ENCODE peak calls at places on chromosome 5, in six cellular contexts. G is HepG2, A is H1, E is GM12878, T is GM12891, B is K562. W is an unnamed sample.

GRCh38 chr5:156000115-156000514 is 326.8 kb upstream of the SGCD start:
- DNase-seq in T (no peak), B (no peak), G (no peak), E (no peak), A (no peak), W (no peak)

GRCh38 chr5:31921852-31922305 is 252.2 kb downstream of the GOLPH3 start:
- DNase-seq in T (no peak), A (no peak), B (no peak), G (no peak), E (no peak), W (no peak)

GRCh38 chr5:55993013-55993412 is 1.8 kb downstream of the IL6ST start:
- DNase-seq in E (no peak), T (no peak), B (no peak), G (no peak), A (no peak), W (no peak)

GRCh38 chr5:96326902-96327301 is 106.1 kb downstream of the PCSK1 start:
- DNase-seq in B (no peak), T (no peak), E (no peak), A (no peak), G (no peak), W (no peak)

GRCh38 chr5:178222292-178222691 is 10.3 kb downstream of the PHYKPL start:
- DNase-seq in G (no peak), E (no peak), T (no peak), B (no peak), A (no peak), W (no peak)

GRCh38 chr5:174311531-174312269 is 266.2 kb downstream of the NSG2 start:
- DNase-seq in E (no peak), A (peak), B (peak), G (peak), T (peak), W (peak)

GRCh38 chr5:130549884-130550552 is 615.0 kb downstream of the HINT1 start:
- DNase-seq in E (no peak), B (no peak), G (peak), A (no peak), T (no peak), W (no peak)

GRCh38 chr5:126854526-126855110 is 77.7 kb downstream of the LMNB1 start:
- DNase-seq in E (no peak), G (no peak), T (no peak), B (no peak), A (peak), W (no peak)

GRCh38 chr5:68505917-68506860 is 290.6 kb downstream of the PIK3R1 start:
- DNase-seq in E (no peak), B (peak), G (peak), T (no peak), A (no peak), W (no peak)

GRCh38 chr5:131628990-131629389 is 6.0 kb downstream of the RAPGEF6 start:
- DNase-seq in B (no peak), G (no peak), T (no peak), A (no peak), E (no peak), W (no peak)

GRCh38 chr5:83306572-83307241 is 164.8 kb upstream of the VCAN start:
- DNase-seq in E (peak), B (no peak), A (no peak), G (no peak), T (peak), W (peak)

GRCh38 chr5:85906460-85906859 is 711.3 kb upstream of the COX7C start:
- DNase-seq in A (no peak), E (no peak), G (no peak), T (no peak), B (no peak), W (no peak)

GRCh38 chr5:154092356-154092755 is 53.6 kb downstream of the MFAP3 start:
- DNase-seq in E (no peak), G (no peak), B (no peak), A (no peak), T (no peak), W (no peak)

DNA sequence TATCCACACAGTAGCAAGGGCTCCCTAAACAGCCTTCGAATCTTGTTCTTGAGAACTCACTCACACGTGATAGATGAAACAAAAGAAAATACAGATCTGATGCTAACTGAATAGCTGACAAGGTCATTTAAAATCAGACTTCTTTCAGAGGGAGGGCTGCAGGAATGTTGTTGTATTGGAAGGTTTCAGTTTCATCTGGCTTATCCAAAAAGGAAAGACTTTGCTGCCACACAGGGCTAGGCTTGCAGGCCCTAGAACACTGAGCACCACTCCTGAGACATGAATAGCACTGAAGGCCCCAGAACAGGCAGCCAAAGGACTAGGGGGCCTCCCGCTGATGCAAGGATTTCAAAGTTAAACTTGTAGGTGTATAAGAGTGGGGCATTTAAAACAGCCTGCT is 3.1 kb downstream of the CD180 start:
- DNase-seq in G (no peak), A (no peak), T (no peak), E (no peak), B (no peak), W (no peak)
- TF ChIP-seq TAF1 in G (no peak), A (no peak), T (no peak), E (no peak), B (no peak), W (no peak)

GRCh38 chr5:52773342-52773741 is 14.4 kb upstream of the ITGA1 start:
- DNase-seq in E (no peak), A (no peak), T (no peak), B (no peak), G (no peak), W (no peak)

GRCh38 chr5:52776116-52776515 is 11.6 kb upstream of the ITGA1 start:
- DNase-seq in T (no peak), B (no peak), A (no peak), G (no peak), E (no peak), W (no peak)

GRCh38 chr5:52771343-52772039 is 16.2 kb upstream of the ITGA1 start:
- DNase-seq in E (no peak), B (no peak), G (no peak), T (no peak), A (no peak), W (no peak)

GRCh38 chr5:52772668-52773067 is 15.0 kb upstream of the ITGA1 start:
- DNase-seq in G (no peak), B (no peak), E (no peak), A (no peak), T (no peak), W (no peak)

GRCh38 chr5:52774005-52774410 is 13.7 kb upstream of the ITGA1 start:
- DNase-seq in A (no peak), G (no peak), E (no peak), B (no peak), T (no peak), W (no peak)
- TF ChIP-seq POLR2A in A (no peak), G (no peak), E (no peak), B (no peak), T (no peak), W (no peak)

GRCh38 chr5:151026088-151026487 is 5.7 kb downstream of the GPX3 start:
- DNase-seq in B (no peak), A (no peak), T (no peak), G (no peak), E (no peak), W (no peak)
- TF ChIP-seq POLR2AphosphoS5 in B (no peak), A (no peak), T (no peak), G (no peak), E (no peak), W (no peak)

DNA sequence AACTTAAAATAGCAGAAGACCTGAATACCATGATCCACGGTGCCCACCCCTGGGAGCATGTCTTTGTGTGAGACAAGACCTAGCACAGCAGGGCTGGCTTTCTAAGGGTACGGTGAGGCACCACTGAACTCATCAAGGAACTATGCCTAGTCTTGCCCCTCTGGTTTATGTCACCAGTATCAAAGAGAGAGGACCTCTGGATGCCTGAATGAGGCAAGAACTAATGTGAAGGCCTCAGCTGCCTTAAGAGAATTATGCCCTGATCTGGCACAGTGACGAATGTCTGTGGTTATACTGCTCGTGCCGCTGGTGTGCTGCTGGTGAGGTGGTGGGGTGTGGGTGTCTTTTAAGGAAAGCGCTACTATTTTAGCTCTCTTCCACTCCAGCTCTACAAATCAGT is 23.0 kb downstream of the NREP start:
- DNase-seq in G (no peak), T (no peak), B (no peak), A (no peak), E (no peak), W (no peak)
- TF ChIP-seq TAF1 in G (no peak), T (no peak), B (no peak), A (no peak), E (no peak), W (no peak)

DNA sequence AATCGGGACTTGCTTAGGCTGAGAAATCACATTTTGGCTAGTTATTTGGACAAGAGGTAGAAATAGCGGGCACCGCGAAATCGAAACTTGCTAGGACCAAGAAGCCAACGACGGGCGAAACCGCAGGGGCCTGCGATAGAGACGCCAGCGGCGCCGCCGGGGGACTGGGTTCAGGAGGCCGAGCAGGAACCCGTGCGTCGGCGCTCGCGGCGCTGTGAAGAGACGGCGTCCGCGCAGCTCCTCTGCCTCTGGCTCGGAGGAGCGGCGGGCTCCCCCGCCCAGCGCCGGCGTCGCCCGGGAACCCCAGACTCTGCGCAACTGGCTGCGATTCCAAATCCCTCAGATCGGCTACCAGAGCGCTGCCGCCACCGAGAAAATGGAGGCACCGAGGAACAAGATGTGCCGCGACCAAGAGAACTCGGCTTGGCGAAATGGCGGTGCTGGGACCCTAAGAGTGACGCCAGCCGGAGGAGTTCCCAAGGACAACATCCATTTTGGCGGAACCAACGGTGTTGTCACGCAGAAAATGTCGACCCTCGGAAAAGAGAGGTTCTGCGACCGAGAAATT is 26.2 kb upstream of the ANXA2R start:
- DNase-seq in A (peak), G (peak), B (peak), T (peak), E (peak), W (peak)
- TF ChIP-seq POLR2A in A (no peak), G (peak), B (no peak), T (no peak), E (peak), W (peak)

GRCh38 chr5:138139776-138140080 is 500 bp upstream of the NME5 start:
- DNase-seq in G (no peak), E (no peak), T (no peak), B (no peak), A (no peak), W (no peak)

GRCh38 chr5:138140268-138140667 is 1.0 kb upstream of the NME5 start:
- DNase-seq in T (no peak), G (no peak), E (no peak), B (no peak), A (no peak), W (no peak)

GRCh38 chr5:138141734-138142133 is 2.5 kb upstream of the NME5 start:
- DNase-seq in A (no peak), B (no peak), G (no peak), T (no peak), E (no peak), W (no peak)

DNA sequence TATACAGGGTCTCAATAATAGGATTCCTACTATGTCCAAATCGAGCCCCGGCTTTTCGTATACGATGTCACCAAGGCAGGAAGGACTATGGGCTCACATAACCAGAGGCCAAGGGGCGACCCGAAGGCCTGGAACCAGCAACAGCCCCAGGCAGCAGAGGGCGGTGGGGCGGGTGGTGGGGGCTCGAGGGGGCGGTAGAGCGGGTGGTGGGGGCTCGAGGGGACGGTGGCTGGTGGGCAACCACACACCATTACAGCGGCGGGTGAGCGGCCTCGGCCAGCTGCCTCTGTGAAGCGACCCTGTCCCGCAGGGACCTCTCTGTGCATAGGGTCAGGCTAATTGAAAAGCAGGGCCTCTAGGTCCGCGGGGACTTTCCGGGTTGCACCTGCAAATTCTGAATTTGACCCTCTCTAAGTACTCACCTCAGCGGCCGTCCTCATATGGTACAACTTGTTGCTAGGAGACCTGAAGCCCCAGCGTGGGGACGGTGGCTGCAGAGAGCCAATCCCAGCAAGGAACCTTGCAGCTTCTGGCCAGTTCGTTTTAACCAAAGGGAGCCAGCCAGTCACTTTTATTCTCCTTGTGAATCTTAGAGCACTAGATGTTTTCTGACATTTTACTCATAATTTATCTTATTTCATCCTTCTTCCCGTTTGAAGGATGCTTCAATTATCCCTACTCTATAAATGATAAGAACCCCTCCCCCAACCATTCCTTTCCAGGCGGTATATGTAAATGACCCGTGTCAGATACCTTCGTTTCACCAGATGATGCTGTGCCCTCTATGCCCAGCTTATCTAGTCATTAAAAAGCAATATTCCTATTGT is at the start of gene NME5:
- DNase-seq in E (peak), G (no peak), B (no peak), T (peak), A (peak), W (peak)
- TF ChIP-seq POLR2AphosphoS5 in E (no peak), G (no peak), B (no peak), T (no peak), A (no peak), W (no peak)

GRCh38 chr5:6322163-6322713 is 56.1 kb downstream of the MED10 start:
- DNase-seq in E (no peak), B (no peak), T (no peak), G (no peak), A (no peak), W (no peak)
- TF ChIP-seq TAF1 in E (no peak), B (no peak), T (no peak), G (no peak), A (no peak), W (no peak)